ENCODE peak calls at places on chromosomes 5 and 9, in ten cellular contexts. M is cardiac fibroblast, E is aorta, N is colonic mucosa, Y is AG10803, O is heart left ventricle, U is adrenal gland, S is body of pancreas, A is foreskin fibroblast, T is lower leg skin. C is an unnamed sample.

GRCh38 chr5:73448451-73449136 is at the start of gene FOXD1:
- DNase-seq in T (peak), O (peak), Y (peak), A (peak), S (peak), E (peak), N (peak), M (peak), U (peak), C (peak)

GRCh38 chr9:91810286-91810905 is 139.6 kb downstream of the ROR2 start:
- DNase-seq in O (no peak), T (peak), S (no peak), Y (no peak), E (no peak), N (no peak), A (no peak), M (no peak), U (no peak), C (no peak)

GRCh38 chr9:130410443-130410842 is 34.3 kb upstream of the ASS1 start:
- DNase-seq in T (no peak), N (peak), A (no peak), E (no peak), S (no peak), O (peak), Y (no peak), M (no peak), U (no peak), C (no peak)

GRCh38 chr5:318341-318897 is 3.1 kb upstream of the AHRR start:
- DNase-seq in U (no peak), N (no peak), O (no peak), M (peak), S (no peak), E (no peak), T (peak), Y (peak), A (peak), C (no peak)

GRCh38 chr9:127961613-127962150 is 19.1 kb downstream of the EEIG1 start:
- DNase-seq in U (no peak), A (no peak), Y (no peak), S (no peak), T (no peak), O (no peak), E (no peak), N (no peak), M (no peak), C (no peak)

GRCh38 chr9:95570150-95570549 is 53.4 kb upstream of the PTCH1 start:
- DNase-seq in O (no peak), A (peak), N (no peak), Y (peak), T (peak), S (no peak), M (peak), E (no peak), U (no peak), C (no peak)

GRCh38 chr9:107755267-107755666 is 265.7 kb upstream of the KLF4 start:
- DNase-seq in N (peak), T (no peak), A (peak), U (peak), Y (peak), S (peak), M (peak), E (no peak), O (no peak), C (no peak)

GRCh38 chr9:127105805-127106492 is 16.5 kb downstream of the ANGPTL2 start:
- DNase-seq in T (no peak), S (no peak), A (peak), Y (no peak), O (no peak), N (no peak), U (no peak), M (no peak), E (no peak), C (no peak)

GRCh38 chr5:52799358-52799982 is 11.8 kb downstream of the ITGA1 start:
- DNase-seq in O (peak), T (no peak), S (peak), Y (peak), A (peak), U (peak), M (peak), E (peak), N (peak), C (peak)

GRCh38 chr5:140113180-140113698 is 670 bp upstream of the PURA start:
- DNase-seq in T (peak), S (peak), N (peak), A (peak), O (peak), E (peak), U (peak), M (no peak), Y (no peak), C (no peak)

GRCh38 chr5:117999939-118000549 is 988.3 kb downstream of the DTWD2 start:
- DNase-seq in M (peak), N (no peak), A (no peak), U (no peak), S (no peak), T (no peak), Y (peak), O (no peak), E (no peak), C (peak)

GRCh38 chr5:108432024-108432423 is 50.1 kb upstream of the FBXL17 start:
- DNase-seq in A (peak), M (no peak), T (no peak), S (no peak), Y (peak), U (no peak), N (no peak), O (no peak), E (no peak), C (peak)

GRCh38 chr9:137478613-137479314 is 19.6 kb upstream of the NSMF start:
- DNase-seq in S (no peak), M (no peak), U (no peak), E (no peak), T (peak), A (peak), N (no peak), O (peak), Y (peak), C (no peak)

GRCh38 chr5:74252033-74252430 is 388.5 kb downstream of the ENC1 start:
- DNase-seq in E (no peak), N (no peak), T (no peak), Y (no peak), S (no peak), A (no peak), U (no peak), M (no peak), O (no peak), C (no peak)

GRCh38 chr5:136039202-136039601 is 10.4 kb downstream of the TGFBI start:
- DNase-seq in Y (no peak), S (no peak), E (no peak), N (no peak), T (no peak), U (no peak), M (no peak), A (no peak), O (no peak), C (no peak)

GRCh38 chr5:13503017-13503416 is 441.5 kb downstream of the DNAH5 start:
- DNase-seq in E (no peak), N (no peak), Y (no peak), M (no peak), A (no peak), U (no peak), S (no peak), O (no peak), T (no peak), C (no peak)

GRCh38 chr9:99019523-99020331 is 76.0 kb downstream of the COL15A1 start:
- DNase-seq in M (peak), O (no peak), N (no peak), T (peak), Y (peak), U (no peak), E (no peak), A (peak), S (no peak), C (peak)

GRCh38 chr5:181243521-181244307 is at the start of gene RACK1:
- DNase-seq in O (peak), N (peak), M (peak), E (peak), A (peak), Y (peak), U (peak), S (peak), T (peak), C (peak)

GRCh38 chr5:20555034-20555433 is 567.0 kb upstream of the CDH18 start:
- DNase-seq in U (no peak), T (no peak), O (no peak), M (peak), N (no peak), Y (no peak), A (no peak), E (no peak), S (no peak), C (no peak)

GRCh38 chr9:38434833-38435232 is 10.6 kb upstream of the IGFBPL1 start:
- DNase-seq in M (no peak), T (no peak), Y (peak), A (no peak), O (no peak), U (no peak), S (no peak), E (no peak), N (peak), C (no peak)

GRCh38 chr9:470795-471194 is 256.1 kb downstream of the DOCK8 start:
- DNase-seq in A (peak), O (no peak), N (no peak), M (peak), U (no peak), E (no peak), Y (no peak), T (no peak), S (peak), C (no peak)

GRCh38 chr9:129436751-129437625 is 183.9 kb downstream of the C9orf50 start:
- DNase-seq in T (peak), A (peak), M (peak), E (peak), O (peak), S (peak), N (peak), U (peak), Y (peak), C (no peak)

GRCh38 chr9:479951-480350 is 265.3 kb downstream of the DOCK8 start:
- DNase-seq in T (no peak), A (no peak), N (no peak), M (no peak), E (no peak), Y (no peak), U (no peak), O (no peak), S (no peak), C (no peak)

GRCh38 chr9:133423216-133423615 is 1.0 kb downstream of the ADAMTS13 start:
- DNase-seq in T (no peak), O (no peak), N (no peak), U (no peak), M (peak), Y (no peak), A (no peak), E (no peak), S (no peak), C (no peak)

GRCh38 chr9:5671711-5672353 is 42.9 kb downstream of the RIC1 start:
- DNase-seq in U (no peak), T (no peak), A (no peak), S (no peak), E (no peak), O (no peak), Y (no peak), M (no peak), N (no peak), C (no peak)

GRCh38 chr9:115643948-115644727 is 509.5 kb upstream of the PAPPA start:
- DNase-seq in Y (no peak), S (no peak), T (no peak), U (no peak), E (no peak), O (no peak), N (no peak), A (peak), M (no peak), C (no peak)

GRCh38 chr9:87039809-87040392 is 92.6 kb upstream of the GAS1 start:
- DNase-seq in Y (peak), O (no peak), U (no peak), N (no peak), S (no peak), M (peak), A (peak), E (no peak), T (no peak), C (peak)

GRCh38 chr9:120982851-120983250 is 56.3 kb upstream of the TRAF1 start:
- DNase-seq in S (no peak), T (no peak), Y (peak), O (no peak), A (peak), U (no peak), E (no peak), N (no peak), M (peak), C (no peak)

GRCh38 chr9:93598647-93599241 is 22.4 kb downstream of the PHF2 start:
- DNase-seq in A (no peak), Y (peak), N (peak), T (peak), U (peak), O (no peak), E (peak), M (no peak), S (no peak), C (no peak)

GRCh38 chr9:591292-591691 is 250.2 kb upstream of the DMRT1 start:
- DNase-seq in O (peak), Y (no peak), N (peak), U (no peak), T (no peak), M (peak), S (peak), E (no peak), A (no peak), C (no peak)

GRCh38 chr9:121298689-121299112 is 30.7 kb downstream of the GSN start:
- DNase-seq in Y (no peak), O (no peak), M (peak), S (no peak), N (no peak), E (no peak), U (no peak), A (peak), T (peak), C (no peak)

GRCh38 chr5:883475-884181 is 9.0 kb downstream of the BRD9 start:
- DNase-seq in N (no peak), A (no peak), Y (no peak), O (peak), U (no peak), E (no peak), S (no peak), M (no peak), T (no peak), C (no peak)

GRCh38 chr9:129422843-129423700 is 197.8 kb downstream of the C9orf50 start:
- DNase-seq in E (peak), M (peak), Y (no peak), U (no peak), A (peak), O (no peak), N (no peak), S (no peak), T (no peak), C (no peak)

GRCh38 chr9:129176786-129177442 is 1.1 kb downstream of the IER5L start:
- DNase-seq in M (peak), N (peak), S (peak), E (peak), U (peak), O (peak), T (no peak), A (peak), Y (no peak), C (no peak)

GRCh38 chr5:140966293-140967225 is at the start of gene PCDHAC2:
- DNase-seq in E (peak), U (peak), A (peak), M (peak), Y (peak), S (peak), O (peak), T (no peak), N (no peak), C (no peak)

GRCh38 chr5:171801839-171802238 is 16.2 kb downstream of the SMIM23 start:
- DNase-seq in N (no peak), A (no peak), M (no peak), O (no peak), U (no peak), S (no peak), T (no peak), Y (no peak), E (no peak), C (no peak)

GRCh38 chr5:76952795-76953536 is at the start of gene CRHBP:
- DNase-seq in N (no peak), E (no peak), M (no peak), O (no peak), T (no peak), U (no peak), A (no peak), Y (no peak), S (no peak), C (no peak)
- H3K4me3 ChIP-seq in N (peak), E (no peak), M (peak), O (peak), T (no peak), U (peak), A (peak), Y (no peak), S (no peak), C (peak)

DNA sequence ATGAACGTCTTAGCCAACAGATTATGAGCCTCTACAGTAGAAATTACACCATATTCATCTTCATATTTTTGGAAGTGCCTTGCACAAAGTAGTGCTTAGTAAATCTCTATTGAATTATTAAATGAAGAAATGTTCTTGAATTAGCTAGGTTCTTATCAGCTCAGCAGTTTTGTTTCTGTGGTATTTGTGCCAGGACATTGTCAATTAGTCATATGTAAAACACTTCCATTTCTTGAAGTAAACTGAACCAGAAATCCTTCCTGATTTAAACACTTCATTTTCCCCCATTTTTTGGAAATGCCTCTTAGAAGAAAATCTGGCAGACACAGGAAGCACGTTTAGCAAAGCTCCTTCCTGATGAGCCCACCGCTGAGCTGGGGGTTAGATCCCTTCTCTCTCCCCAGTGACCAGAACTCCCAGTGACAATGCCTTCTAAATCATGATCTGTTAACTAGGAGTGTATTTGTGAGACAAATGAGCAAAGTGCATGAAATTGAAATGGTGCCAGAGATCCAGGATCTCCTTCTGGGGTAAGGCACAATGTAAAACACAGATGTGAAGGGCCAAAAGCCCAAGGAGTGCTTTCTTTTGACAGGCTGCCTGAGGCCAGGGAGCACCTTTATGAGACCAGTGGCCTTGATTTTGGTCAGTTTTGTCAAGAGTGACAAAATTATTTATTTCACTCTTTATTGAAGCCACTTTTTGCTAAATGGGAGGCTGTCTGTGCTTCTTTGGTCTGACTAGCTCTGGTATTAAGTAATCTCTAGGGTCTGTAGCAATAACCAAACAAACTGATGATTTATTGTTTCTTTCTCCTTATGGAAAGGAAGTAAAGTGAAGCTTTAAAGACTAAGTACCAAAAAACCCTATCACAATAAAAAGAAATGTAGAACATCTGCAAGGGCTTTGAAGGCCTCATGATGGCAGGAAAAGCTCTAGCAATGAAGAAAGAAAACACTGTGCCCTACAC is 25.6 kb upstream of the RUSC2 start:
- DNase-seq in N (no peak), Y (peak), A (peak), T (no peak), M (peak), S (no peak), U (no peak), E (no peak), O (no peak), C (no peak)
- H3K4me3 ChIP-seq in N (no peak), Y (no peak), A (no peak), T (no peak), M (no peak), S (no peak), U (no peak), E (no peak), O (no peak), C (no peak)

GRCh38 chr9:97984188-97985057 is 1.3 kb downstream of the ANP32B start:
- DNase-seq in T (peak), U (peak), E (peak), Y (peak), A (peak), N (peak), S (peak), M (peak), O (peak), C (peak)

GRCh38 chr9:97982719-97983523 is at the start of gene ANP32B:
- DNase-seq in E (peak), O (peak), A (peak), T (peak), U (peak), N (peak), S (peak), M (peak), Y (peak), C (peak)

GRCh38 chr9:97982191-97982718 is 886 bp upstream of the ANP32B start:
- DNase-seq in U (no peak), T (no peak), E (no peak), N (no peak), M (no peak), S (no peak), A (peak), Y (no peak), O (no peak), C (no peak)

GRCh38 chr9:97985058-97985861 is 2.1 kb downstream of the ANP32B start:
- DNase-seq in U (peak), E (peak), Y (peak), O (no peak), M (peak), T (no peak), S (no peak), A (peak), N (peak), C (no peak)

DNA sequence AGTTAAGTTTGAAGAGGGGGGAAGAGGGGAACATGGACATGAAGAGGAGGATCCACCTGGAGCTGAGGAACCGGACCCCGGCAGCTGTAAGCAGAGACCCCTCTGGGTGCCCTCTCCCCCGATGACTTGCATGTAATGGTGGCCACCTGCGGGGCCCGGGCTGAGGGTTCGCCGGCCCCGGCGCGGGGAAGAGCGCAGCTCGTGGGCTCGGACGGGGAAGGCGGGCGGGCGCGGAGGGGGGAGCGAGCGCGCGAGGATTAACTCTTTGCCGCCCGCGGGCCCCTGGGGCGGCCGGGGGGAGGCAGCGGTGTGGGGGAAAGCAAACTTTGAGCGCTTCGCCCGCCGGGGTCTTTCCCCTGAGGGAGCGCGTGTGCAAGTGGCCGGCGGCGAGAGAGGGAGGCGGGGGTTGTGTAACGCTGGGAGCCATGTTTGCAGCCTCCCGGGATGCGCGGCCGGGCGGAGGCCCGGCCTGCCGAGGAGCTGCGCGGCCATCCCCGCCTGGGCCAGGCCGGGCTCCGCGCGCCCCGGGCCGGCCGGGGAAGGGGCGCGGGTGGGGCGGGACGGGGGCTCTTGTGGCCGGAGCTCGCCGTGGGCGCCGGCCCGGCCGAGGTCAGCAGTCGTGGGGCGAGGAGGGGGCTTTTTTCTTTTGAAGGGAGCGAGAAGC is 515 bp downstream of the ANP32B start:
- DNase-seq in E (peak), O (peak), Y (peak), S (peak), M (peak), N (peak), T (no peak), U (peak), A (peak), C (no peak)
- H3K4me3 ChIP-seq in E (peak), O (peak), Y (peak), S (peak), M (peak), N (peak), T (peak), U (peak), A (peak), C (peak)

DNA sequence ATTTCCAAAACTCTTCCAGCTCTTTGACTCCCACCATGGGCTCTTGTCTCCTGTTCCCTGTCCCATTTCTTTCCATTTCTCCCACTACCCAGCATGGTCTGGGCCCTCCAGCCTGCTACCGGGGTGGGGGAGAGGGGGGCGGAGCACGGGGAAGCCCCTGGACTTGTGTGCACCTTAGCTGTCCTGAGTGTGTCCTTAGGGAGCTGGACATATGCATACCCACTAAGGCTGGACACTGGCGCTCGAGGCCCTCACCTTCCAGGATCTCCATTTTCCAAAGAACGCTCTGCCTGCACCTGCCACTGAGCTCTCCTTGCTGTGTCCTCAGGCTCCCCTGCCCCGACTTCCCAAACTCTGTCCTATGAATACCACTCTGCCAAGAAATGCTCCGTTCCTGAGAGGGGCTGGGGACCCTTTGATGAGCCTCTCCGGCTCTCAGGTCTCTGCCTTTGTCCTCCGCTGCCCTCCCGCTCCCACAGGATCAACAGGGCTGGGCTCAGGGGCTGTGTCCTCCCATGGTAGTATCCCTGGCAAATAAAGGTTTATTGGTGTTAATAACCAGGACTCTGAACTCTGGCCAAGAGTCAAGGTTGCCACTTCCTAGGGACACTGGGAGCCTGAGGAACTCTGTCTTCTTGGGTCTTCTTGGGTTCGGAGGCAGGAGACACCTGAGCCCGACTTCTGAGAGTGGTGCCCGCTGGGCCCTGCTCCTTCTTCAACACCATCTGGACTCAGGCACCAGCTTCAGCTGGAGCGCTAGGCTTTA is 831 bp upstream of the SHROOM1 start:
- DNase-seq in U (no peak), N (peak), E (no peak), T (no peak), Y (no peak), S (no peak), O (no peak), A (no peak), M (no peak), C (no peak)
- H3K4me3 ChIP-seq in U (no peak), N (peak), E (no peak), T (no peak), Y (peak), S (no peak), O (peak), A (peak), M (peak), C (peak)

C was measured in skeletal muscle cell.